ENCODE peak calls at places on chromosomes 1 and 21, in ten cellular contexts. One of them, this sample, is unnamed.

GRCh38 chr1:169043823-169044222 is 62.7 kb upstream of the ATP1B1 start:
- DNase-seq in pancreas: no peak
- DNase-seq in fibroblast of lung: no peak
- DNase-seq in CD8-positive, alpha-beta memory T cell: no peak
- DNase-seq in esophagus muscularis mucosa: peak; percentile 60
- DNase-seq in neuronal stem cell: no peak
- DNase-seq in breast epithelium: no peak
- DNase-seq in body of pancreas: no peak
- DNase-seq in cardiac muscle cell: no peak
- DNase-seq in neural progenitor cell: no peak
- DNase-seq in this sample: no peak

GRCh38 chr1:179767177-179767581 is 24.1 kb downstream of the FAM163A start:
- DNase-seq in pancreas: no peak
- DNase-seq in body of pancreas: no peak
- DNase-seq in neuronal stem cell: no peak
- DNase-seq in neural progenitor cell: peak; percentile 59
- DNase-seq in cardiac muscle cell: no peak
- DNase-seq in fibroblast of lung: no peak
- DNase-seq in esophagus muscularis mucosa: no peak
- DNase-seq in breast epithelium: no peak
- DNase-seq in CD8-positive, alpha-beta memory T cell: no peak
- DNase-seq in this sample: no peak

GRCh38 chr1:27102707-27103468 is 52.0 kb downstream of the SLC9A1 start:
- DNase-seq in cardiac muscle cell: peak; percentile 70
- DNase-seq in body of pancreas: peak; percentile 77
- DNase-seq in pancreas: peak; percentile 82
- DNase-seq in CD8-positive, alpha-beta memory T cell: peak; percentile 69
- DNase-seq in esophagus muscularis mucosa: peak; percentile 96
- DNase-seq in neuronal stem cell: peak; percentile 78
- DNase-seq in neural progenitor cell: peak; percentile 84
- DNase-seq in breast epithelium: peak; percentile 64
- DNase-seq in fibroblast of lung: peak; percentile 46
- DNase-seq in this sample: peak; percentile 79

GRCh38 chr1:46903481-46903880 is 37.8 kb downstream of the CYP4A11 start:
- DNase-seq in body of pancreas: peak; percentile 41
- DNase-seq in neuronal stem cell: no peak
- DNase-seq in pancreas: no peak
- DNase-seq in breast epithelium: peak; percentile 23
- DNase-seq in neural progenitor cell: no peak
- DNase-seq in cardiac muscle cell: no peak
- DNase-seq in CD8-positive, alpha-beta memory T cell: no peak
- DNase-seq in fibroblast of lung: no peak
- DNase-seq in esophagus muscularis mucosa: no peak
- DNase-seq in this sample: no peak

GRCh38 chr1:25575191-25575590 is 31.8 kb downstream of the LDLRAP1 start:
- DNase-seq in body of pancreas: no peak
- DNase-seq in pancreas: no peak
- DNase-seq in neuronal stem cell: no peak
- DNase-seq in CD8-positive, alpha-beta memory T cell: no peak
- DNase-seq in fibroblast of lung: no peak
- DNase-seq in breast epithelium: no peak
- DNase-seq in cardiac muscle cell: no peak
- DNase-seq in neural progenitor cell: no peak
- DNase-seq in esophagus muscularis mucosa: no peak
- DNase-seq in this sample: no peak

GRCh38 chr21:33061233-33061632 is 8.7 kb upstream of the OLIG1 start:
- DNase-seq in CD8-positive, alpha-beta memory T cell: no peak
- DNase-seq in body of pancreas: no peak
- DNase-seq in neural progenitor cell: no peak
- DNase-seq in esophagus muscularis mucosa: no peak
- DNase-seq in cardiac muscle cell: no peak
- DNase-seq in pancreas: no peak
- DNase-seq in fibroblast of lung: no peak
- DNase-seq in neuronal stem cell: no peak
- DNase-seq in breast epithelium: no peak
- DNase-seq in this sample: no peak

GRCh38 chr21:38669186-38669585 is 136.5 kb upstream of the ETS2 start:
- DNase-seq in body of pancreas: no peak
- DNase-seq in breast epithelium: no peak
- DNase-seq in pancreas: no peak
- DNase-seq in cardiac muscle cell: peak; percentile 60
- DNase-seq in neuronal stem cell: no peak
- DNase-seq in CD8-positive, alpha-beta memory T cell: no peak
- DNase-seq in fibroblast of lung: peak; percentile 37
- DNase-seq in neural progenitor cell: peak; percentile 46
- DNase-seq in esophagus muscularis mucosa: no peak
- DNase-seq in this sample: no peak

GRCh38 chr1:51570063-51570720 is 46.7 kb upstream of the OSBPL9 start:
- DNase-seq in pancreas: no peak
- DNase-seq in CD8-positive, alpha-beta memory T cell: no peak
- DNase-seq in fibroblast of lung: no peak
- DNase-seq in neuronal stem cell: no peak
- DNase-seq in breast epithelium: no peak
- DNase-seq in esophagus muscularis mucosa: no peak
- DNase-seq in cardiac muscle cell: no peak
- DNase-seq in neural progenitor cell: no peak
- DNase-seq in body of pancreas: no peak
- DNase-seq in this sample: no peak

GRCh38 chr1:214318356-214318755 is 37.4 kb downstream of the SMYD2 start:
- DNase-seq in neuronal stem cell: no peak
- DNase-seq in fibroblast of lung: no peak
- DNase-seq in CD8-positive, alpha-beta memory T cell: no peak
- DNase-seq in cardiac muscle cell: peak; percentile 50
- DNase-seq in esophagus muscularis mucosa: no peak
- DNase-seq in neural progenitor cell: no peak
- DNase-seq in pancreas: no peak
- DNase-seq in breast epithelium: no peak
- DNase-seq in body of pancreas: no peak
- DNase-seq in this sample: no peak

GRCh38 chr1:114468047-114468446 is 43.0 kb downstream of the TRIM33 start:
- DNase-seq in neural progenitor cell: no peak
- DNase-seq in body of pancreas: no peak
- DNase-seq in esophagus muscularis mucosa: no peak
- DNase-seq in breast epithelium: no peak
- DNase-seq in CD8-positive, alpha-beta memory T cell: peak; percentile 18
- DNase-seq in pancreas: no peak
- DNase-seq in fibroblast of lung: no peak
- DNase-seq in neuronal stem cell: no peak
- DNase-seq in cardiac muscle cell: peak; percentile 23
- DNase-seq in this sample: no peak

GRCh38 chr1:40394456-40395172 is 21.1 kb downstream of the SMAP2 start:
- DNase-seq in pancreas: no peak
- DNase-seq in CD8-positive, alpha-beta memory T cell: peak; percentile 64
- DNase-seq in neural progenitor cell: no peak
- DNase-seq in esophagus muscularis mucosa: no peak
- DNase-seq in breast epithelium: no peak
- DNase-seq in body of pancreas: no peak
- DNase-seq in neuronal stem cell: no peak
- DNase-seq in cardiac muscle cell: peak; percentile 28
- DNase-seq in fibroblast of lung: no peak
- DNase-seq in this sample: no peak

GRCh38 chr1:39892611-39893595 is 8.8 kb downstream of the MYCL start:
- DNase-seq in CD8-positive, alpha-beta memory T cell: no peak
- DNase-seq in cardiac muscle cell: peak; percentile 85
- DNase-seq in breast epithelium: peak; percentile 54
- DNase-seq in pancreas: no peak
- DNase-seq in fibroblast of lung: peak; percentile 40
- DNase-seq in neuronal stem cell: peak; percentile 78
- DNase-seq in body of pancreas: peak; percentile 55
- DNase-seq in neural progenitor cell: peak; percentile 89
- DNase-seq in esophagus muscularis mucosa: no peak
- DNase-seq in this sample: no peak

GRCh38 chr1:43235451-43236121 is 34.2 kb upstream of the TMEM125 start:
- DNase-seq in neural progenitor cell: no peak
- DNase-seq in pancreas: no peak
- DNase-seq in breast epithelium: peak; percentile 56
- DNase-seq in fibroblast of lung: no peak
- DNase-seq in esophagus muscularis mucosa: peak; percentile 82
- DNase-seq in cardiac muscle cell: no peak
- DNase-seq in CD8-positive, alpha-beta memory T cell: no peak
- DNase-seq in neuronal stem cell: no peak
- DNase-seq in body of pancreas: no peak
- DNase-seq in this sample: no peak

GRCh38 chr1:170864238-170864637 is 71.1 kb upstream of the MROH9 start:
- DNase-seq in cardiac muscle cell: peak; percentile 57
- DNase-seq in breast epithelium: no peak
- DNase-seq in pancreas: no peak
- DNase-seq in esophagus muscularis mucosa: no peak
- DNase-seq in fibroblast of lung: peak; percentile 75
- DNase-seq in neural progenitor cell: no peak
- DNase-seq in neuronal stem cell: no peak
- DNase-seq in CD8-positive, alpha-beta memory T cell: no peak
- DNase-seq in body of pancreas: no peak
- DNase-seq in this sample: no peak

GRCh38 chr1:239125027-239125426 is 261.3 kb upstream of the CHRM3 start:
- DNase-seq in cardiac muscle cell: peak; percentile 2
- DNase-seq in pancreas: no peak
- DNase-seq in neuronal stem cell: no peak
- DNase-seq in CD8-positive, alpha-beta memory T cell: no peak
- DNase-seq in neural progenitor cell: no peak
- DNase-seq in breast epithelium: no peak
- DNase-seq in esophagus muscularis mucosa: no peak
- DNase-seq in body of pancreas: no peak
- DNase-seq in fibroblast of lung: no peak
- DNase-seq in this sample: no peak

GRCh38 chr1:81021134-81021533 is 779.6 kb upstream of the ADGRL2 start:
- DNase-seq in fibroblast of lung: peak; percentile 31
- DNase-seq in body of pancreas: no peak
- DNase-seq in cardiac muscle cell: peak; percentile 56
- DNase-seq in neuronal stem cell: no peak
- DNase-seq in CD8-positive, alpha-beta memory T cell: no peak
- DNase-seq in pancreas: no peak
- DNase-seq in esophagus muscularis mucosa: no peak
- DNase-seq in neural progenitor cell: no peak
- DNase-seq in breast epithelium: no peak
- DNase-seq in this sample: no peak

GRCh38 chr21:43333301-43334062 is 93.4 kb downstream of the SIK1 start:
- DNase-seq in body of pancreas: peak; percentile 71
- DNase-seq in cardiac muscle cell: peak; percentile 92
- DNase-seq in neuronal stem cell: peak; percentile 56
- DNase-seq in esophagus muscularis mucosa: no peak
- DNase-seq in CD8-positive, alpha-beta memory T cell: no peak
- DNase-seq in fibroblast of lung: peak; percentile 59
- DNase-seq in pancreas: peak; percentile 52
- DNase-seq in breast epithelium: peak; percentile 92
- DNase-seq in neural progenitor cell: peak; percentile 54
- DNase-seq in this sample: peak; percentile 76

GRCh38 chr1:198880397-198880796 is 241.6 kb downstream of the PTPRC start:
- DNase-seq in breast epithelium: no peak
- DNase-seq in CD8-positive, alpha-beta memory T cell: no peak
- DNase-seq in cardiac muscle cell: peak; percentile 86
- DNase-seq in body of pancreas: no peak
- DNase-seq in neuronal stem cell: no peak
- DNase-seq in fibroblast of lung: peak; percentile 72
- DNase-seq in pancreas: no peak
- DNase-seq in neural progenitor cell: no peak
- DNase-seq in esophagus muscularis mucosa: no peak
- DNase-seq in this sample: no peak
- H3K27ac ChIP-seq in breast epithelium: no peak overlapping the region
- H3K27ac ChIP-seq in CD8-positive, alpha-beta memory T cell: no peak overlapping the region
- H3K27ac ChIP-seq in cardiac muscle cell: no peak overlapping the region
- H3K27ac ChIP-seq in body of pancreas: no peak overlapping the region
- H3K27ac ChIP-seq in neuronal stem cell: no peak overlapping the region
- H3K27ac ChIP-seq in fibroblast of lung: peak overlapping the region; percentile 58
- H3K27ac ChIP-seq in pancreas: no peak overlapping the region
- H3K27ac ChIP-seq in neural progenitor cell: no peak overlapping the region
- H3K27ac ChIP-seq in esophagus muscularis mucosa: no peak overlapping the region
- H3K27ac ChIP-seq in this sample: peak overlapping the region; percentile 82

DNA sequence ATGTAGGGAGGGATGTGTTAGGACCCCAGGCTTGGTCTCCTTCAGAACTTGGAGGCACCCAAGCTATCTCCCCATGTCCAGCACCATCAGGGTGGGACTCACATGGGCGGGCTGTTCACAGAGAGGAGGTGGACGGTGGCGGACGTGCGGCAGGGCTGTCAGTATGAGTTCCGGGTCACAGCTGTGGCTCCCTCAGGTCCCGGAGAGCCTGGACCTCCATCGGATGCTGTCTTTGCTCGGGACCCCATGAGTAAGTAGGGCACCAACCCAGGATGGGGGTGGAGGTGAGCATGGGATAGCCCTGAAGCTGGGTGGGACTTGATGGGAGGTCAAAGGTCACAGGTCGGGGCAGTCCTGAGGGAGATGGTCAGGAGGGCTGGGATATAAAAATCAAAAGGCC is 27.8 kb downstream of the IGFN1 start:
- DNase-seq in neural progenitor cell: no peak
- DNase-seq in breast epithelium: no peak
- DNase-seq in pancreas: no peak
- DNase-seq in esophagus muscularis mucosa: no peak
- DNase-seq in cardiac muscle cell: no peak
- DNase-seq in body of pancreas: no peak
- DNase-seq in CD8-positive, alpha-beta memory T cell: no peak
- DNase-seq in neuronal stem cell: no peak
- DNase-seq in fibroblast of lung: no peak
- DNase-seq in this sample: peak; percentile 22
- H3K4me1 ChIP-seq in neural progenitor cell: no peaks in the 10 kb centered on the region
- H3K4me1 ChIP-seq in breast epithelium: no peaks in the 10 kb centered on the region
- H3K4me1 ChIP-seq in pancreas: no peaks in the 10 kb centered on the region
- H3K4me1 ChIP-seq in esophagus muscularis mucosa: no peaks in the 10 kb centered on the region
- H3K4me1 ChIP-seq in cardiac muscle cell: no peaks in the 10 kb centered on the region
- H3K4me1 ChIP-seq in body of pancreas: no peaks in the 10 kb centered on the region
- H3K4me1 ChIP-seq in CD8-positive, alpha-beta memory T cell: no peaks in the 10 kb centered on the region
- H3K4me1 ChIP-seq in neuronal stem cell: peaks cover 2% of the 10 kb centered on the region
- H3K4me1 ChIP-seq in fibroblast of lung: no peaks in the 10 kb centered on the region
- H3K4me1 ChIP-seq in this sample: no peaks in the 10 kb centered on the region

GRCh38 chr21:17269760-17270159 is 243.1 kb upstream of the CXADR start:
- DNase-seq in body of pancreas: no peak
- DNase-seq in pancreas: no peak
- DNase-seq in neural progenitor cell: no peak
- DNase-seq in breast epithelium: no peak
- DNase-seq in cardiac muscle cell: no peak
- DNase-seq in fibroblast of lung: no peak
- DNase-seq in neuronal stem cell: no peak
- DNase-seq in CD8-positive, alpha-beta memory T cell: no peak
- DNase-seq in esophagus muscularis mucosa: no peak
- DNase-seq in this sample: no peak

DNA sequence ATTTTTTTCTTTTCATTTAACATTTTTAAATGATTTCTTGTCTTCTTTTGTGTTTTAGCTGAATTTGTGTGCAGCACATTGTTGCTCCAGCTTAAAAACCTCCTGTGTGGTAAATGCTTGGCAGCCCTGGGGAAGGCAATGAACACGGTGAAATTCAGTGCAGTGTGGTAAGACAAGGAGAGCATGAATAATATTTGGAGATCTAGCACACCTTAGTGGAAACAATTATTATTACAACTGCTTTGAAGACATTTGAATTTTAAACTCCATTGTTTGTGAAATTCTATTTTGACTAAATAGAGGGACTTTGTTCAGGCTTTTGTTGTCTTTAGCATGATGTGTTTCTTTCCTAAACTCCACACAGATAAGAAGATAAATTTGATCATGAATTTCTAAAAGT is 242.6 kb upstream of the CXADR start:
- DNase-seq in body of pancreas: no peak
- DNase-seq in neuronal stem cell: no peak
- DNase-seq in pancreas: no peak
- DNase-seq in CD8-positive, alpha-beta memory T cell: no peak
- DNase-seq in neural progenitor cell: peak; percentile 38
- DNase-seq in cardiac muscle cell: peak; percentile 72
- DNase-seq in breast epithelium: peak; percentile 33
- DNase-seq in fibroblast of lung: peak; percentile 71
- DNase-seq in esophagus muscularis mucosa: no peak
- DNase-seq in this sample: no peak
- H3K27ac ChIP-seq in body of pancreas: no peak overlapping the region
- H3K27ac ChIP-seq in neuronal stem cell: no peak overlapping the region
- H3K27ac ChIP-seq in pancreas: no peak overlapping the region
- H3K27ac ChIP-seq in CD8-positive, alpha-beta memory T cell: no peak overlapping the region
- H3K27ac ChIP-seq in neural progenitor cell: no peak overlapping the region
- H3K27ac ChIP-seq in cardiac muscle cell: no peak overlapping the region
- H3K27ac ChIP-seq in breast epithelium: no peak overlapping the region
- H3K27ac ChIP-seq in fibroblast of lung: no peak overlapping the region
- H3K27ac ChIP-seq in esophagus muscularis mucosa: no peak overlapping the region
- H3K27ac ChIP-seq in this sample: no peak overlapping the region

GRCh38 chr1:36836916-36837315 is 197.4 kb downstream of the GRIK3 start:
- DNase-seq in esophagus muscularis mucosa: no peak
- DNase-seq in body of pancreas: no peak
- DNase-seq in pancreas: no peak
- DNase-seq in CD8-positive, alpha-beta memory T cell: no peak
- DNase-seq in neural progenitor cell: no peak
- DNase-seq in breast epithelium: no peak
- DNase-seq in fibroblast of lung: no peak
- DNase-seq in neuronal stem cell: no peak
- DNase-seq in cardiac muscle cell: no peak
- DNase-seq in this sample: no peak
- H3K4me1 ChIP-seq in esophagus muscularis mucosa: no peaks in the 10 kb centered on the region
- H3K4me1 ChIP-seq in body of pancreas: no peaks in the 10 kb centered on the region
- H3K4me1 ChIP-seq in pancreas: no peaks in the 10 kb centered on the region
- H3K4me1 ChIP-seq in CD8-positive, alpha-beta memory T cell: no peaks in the 10 kb centered on the region
- H3K4me1 ChIP-seq in neural progenitor cell: peaks cover 11% of the 10 kb centered on the region
- H3K4me1 ChIP-seq in breast epithelium: no peaks in the 10 kb centered on the region
- H3K4me1 ChIP-seq in fibroblast of lung: no peaks in the 10 kb centered on the region
- H3K4me1 ChIP-seq in neuronal stem cell: peaks cover 5% of the 10 kb centered on the region
- H3K4me1 ChIP-seq in cardiac muscle cell: no peaks in the 10 kb centered on the region
- H3K4me1 ChIP-seq in this sample: no peaks in the 10 kb centered on the region

This sample was measured in left lung.